ENCODE peak calls at places on chromosomes 7 and 10, in four cellular contexts. Z is left lung, K is pancreas, B is A549. O is an unnamed sample.

GRCh38 chr10:124206616-124207015 is 113.2 kb upstream of the CHST15 start:
- DNase-seq in Z (no peak), K (no peak), B (no peak), O (no peak)

GRCh38 chr7:83517026-83517700 is 131.8 kb downstream of the SEMA3E start:
- DNase-seq in Z (no peak), K (no peak), B (no peak), O (no peak)

GRCh38 chr10:99403674-99404073 is 26.8 kb downstream of the GOT1 start:
- DNase-seq in Z (no peak), K (no peak), B (no peak), O (no peak)

GRCh38 chr7:14637968-14638367 is 264.6 kb downstream of the DGKB start:
- DNase-seq in Z (no peak), K (no peak), B (no peak), O (no peak)

GRCh38 chr7:29194594-29195417 is at the start of gene CHN2:
- DNase-seq in Z (peak; percentile 67), K (peak; percentile 73), B (no peak), O (peak; percentile 13)

GRCh38 chr10:30170814-30171213 is 111.4 kb upstream of the JCAD start:
- DNase-seq in Z (no peak), K (no peak), B (no peak), O (no peak)

GRCh38 chr7:151140826-151141225 is 26.7 kb downstream of the GBX1 start:
- DNase-seq in Z (no peak), K (no peak), B (no peak), O (no peak)

GRCh38 chr7:42456756-42457276 is 219.8 kb upstream of the GLI3 start:
- DNase-seq in Z (no peak), K (no peak), B (no peak), O (no peak)

GRCh38 chr7:106167439-106168136 is 55.5 kb upstream of the SYPL1 start:
- DNase-seq in Z (no peak), K (no peak), B (no peak), O (no peak)

GRCh38 chr7:133633055-133633454 is 380.2 kb downstream of the EXOC4 start:
- DNase-seq in Z (no peak), K (no peak), B (no peak), O (no peak)

GRCh38 chr7:81769891-81770818 is at the start of gene HGF:
- DNase-seq in Z (peak; percentile 52), K (peak; percentile 15), B (no peak), O (no peak)

DNA sequence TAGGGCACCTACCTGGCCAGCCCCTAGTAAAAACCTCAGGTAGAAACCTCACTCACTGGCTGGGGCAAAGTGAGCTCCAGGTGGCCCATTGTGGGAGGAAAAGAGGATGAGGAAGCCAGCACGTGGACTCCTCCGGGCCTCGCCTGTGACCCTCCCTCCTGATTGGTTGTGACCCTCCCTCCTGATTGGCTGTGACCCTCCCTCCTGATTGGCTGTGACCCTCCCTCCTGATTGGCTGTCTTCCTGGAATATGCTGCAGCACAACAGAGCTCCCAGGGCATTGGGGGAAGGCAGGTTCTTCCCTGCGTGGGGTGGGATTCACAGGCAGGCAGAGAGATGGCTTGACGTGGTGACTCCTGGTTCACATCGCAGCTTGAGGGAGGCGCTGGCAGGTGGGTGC is 343.0 kb downstream of the GLRX3 start:
- DNase-seq in Z (no peak), K (no peak), B (no peak), O (no peak)
- TF ChIP-seq CTCF in Z (no peak), K (no peak), B (no peak), O (no peak)

GRCh38 chr10:44379907-44380306 is 5.0 kb downstream of the CXCL12 start:
- DNase-seq in Z (no peak), K (no peak), B (no peak), O (no peak)
- H3K27ac ChIP-seq in Z (no peak overlapping the region), K (no peak overlapping the region), B (no peak overlapping the region), O (no peak overlapping the region)

GRCh38 chr10:73168486-73168844 is 546 bp downstream of the FAM149B1 start:
- DNase-seq in Z (no peak), K (no peak), B (peak; percentile 62), O (no peak)
- TF ChIP-seq CTCF in Z (no peak), K (no peak), B (no peak), O (no peak)

DNA sequence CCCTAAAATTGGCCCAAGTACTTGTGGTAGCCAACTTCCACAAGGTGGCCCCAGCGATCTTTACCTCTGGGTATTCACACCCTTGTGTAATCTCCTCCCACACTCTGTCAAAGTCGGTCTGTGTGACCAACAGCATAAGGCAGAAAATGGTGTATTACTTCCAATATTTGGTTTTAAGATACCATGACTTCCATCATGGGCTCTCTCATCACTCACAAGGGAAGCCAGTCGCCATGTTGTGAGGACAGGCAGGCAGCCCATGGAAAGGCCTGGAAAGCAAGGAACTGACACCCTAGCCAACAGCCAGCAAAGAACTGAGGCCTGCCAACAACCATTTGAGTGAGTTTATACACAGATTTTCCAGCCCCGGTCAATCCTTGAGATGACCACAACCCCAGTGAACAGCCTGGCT is 91.0 kb upstream of the KMT2E start:
- DNase-seq in Z (peak; percentile 81), K (peak; percentile 82), B (peak; percentile 85), O (peak; percentile 60)
- H3K27ac ChIP-seq in Z (peak overlapping the region; percentile 57), K (peak overlapping the region; percentile 81), B (no peak overlapping the region), O (no peak overlapping the region)

GRCh38 chr7:111756687-111757178 is 194.4 kb upstream of the IMMP2L start:
- DNase-seq in Z (peak; percentile 76), K (no peak), B (no peak), O (no peak)
- TF ChIP-seq CTCF in Z (no peak), K (no peak), B (no peak), O (no peak)

GRCh38 chr7:101154693-101155102 is 422 bp downstream of the AP1S1 start:
- DNase-seq in Z (no peak), K (no peak), B (no peak), O (no peak)

GRCh38 chr7:101151908-101152651 is 2.2 kb upstream of the AP1S1 start:
- DNase-seq in Z (no peak), K (no peak), B (no peak), O (no peak)

GRCh38 chr7:101156277-101156676 is 2.0 kb downstream of the AP1S1 start:
- DNase-seq in Z (no peak), K (no peak), B (no peak), O (no peak)

GRCh38 chr7:101155303-101155702 is 1.0 kb downstream of the AP1S1 start:
- DNase-seq in Z (no peak), K (no peak), B (no peak), O (no peak)

DNA sequence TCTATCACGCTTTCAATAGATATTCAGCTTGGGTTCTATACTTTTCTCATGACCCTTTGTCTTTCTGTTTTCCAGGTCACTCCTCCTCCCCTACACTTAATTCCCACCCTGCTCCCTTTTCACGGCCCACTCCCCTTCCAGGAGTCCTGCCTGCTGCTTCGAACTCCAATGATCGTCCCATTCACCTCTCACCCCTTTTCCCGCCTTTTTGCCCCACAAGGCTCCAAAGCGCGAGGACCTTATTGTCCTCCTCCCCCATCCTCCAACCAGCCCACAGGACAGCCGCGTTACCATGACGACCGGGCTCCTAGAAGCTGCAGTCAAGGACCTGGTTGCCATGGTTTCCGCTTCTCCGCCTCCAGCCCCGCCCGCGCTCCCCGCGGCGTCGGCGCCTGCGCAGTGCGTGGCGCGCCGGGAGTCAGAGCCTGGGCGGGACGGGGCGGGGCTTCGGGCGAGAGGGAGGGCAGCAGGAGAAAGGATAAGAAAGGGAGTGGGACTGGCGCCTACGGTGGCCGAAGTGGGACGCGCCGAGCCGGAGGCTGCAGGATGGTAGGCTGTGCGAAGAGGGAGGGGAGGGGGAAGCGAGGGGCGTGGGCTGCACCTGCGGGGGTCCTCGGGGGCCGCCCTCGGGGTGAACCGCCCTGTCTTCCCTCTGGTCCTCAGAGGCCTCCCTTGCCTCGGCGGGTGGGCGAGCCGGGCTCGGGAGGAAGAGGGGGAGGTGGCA is at the start of gene AP1S1:
- DNase-seq in Z (peak; percentile 95), K (peak; percentile 97), B (peak; percentile 97), O (peak; percentile 93)
- H3K27ac ChIP-seq in Z (no peak within 1 kb of the TSS), K (no peak within 1 kb of the TSS), B (peak within 1 kb of the TSS; percentile 100), O (no peak within 1 kb of the TSS)

GRCh38 chr7:26087321-26088091 is 64.5 kb upstream of the NFE2L3 start:
- DNase-seq in Z (no peak), K (no peak), B (no peak), O (no peak)

GRCh38 chr7:26093023-26093422 is 59.0 kb upstream of the NFE2L3 start:
- DNase-seq in Z (no peak), K (no peak), B (no peak), O (no peak)

GRCh38 chr7:26090927-26091519 is 61.0 kb upstream of the NFE2L3 start:
- DNase-seq in Z (no peak), K (peak; percentile 16), B (peak; percentile 64), O (no peak)

GRCh38 chr7:26091933-26092332 is 60.1 kb upstream of the NFE2L3 start:
- DNase-seq in Z (no peak), K (no peak), B (peak; percentile 40), O (no peak)
- TF ChIP-seq CTCF in Z (no peak), K (no peak), B (no peak), O (no peak)

DNA sequence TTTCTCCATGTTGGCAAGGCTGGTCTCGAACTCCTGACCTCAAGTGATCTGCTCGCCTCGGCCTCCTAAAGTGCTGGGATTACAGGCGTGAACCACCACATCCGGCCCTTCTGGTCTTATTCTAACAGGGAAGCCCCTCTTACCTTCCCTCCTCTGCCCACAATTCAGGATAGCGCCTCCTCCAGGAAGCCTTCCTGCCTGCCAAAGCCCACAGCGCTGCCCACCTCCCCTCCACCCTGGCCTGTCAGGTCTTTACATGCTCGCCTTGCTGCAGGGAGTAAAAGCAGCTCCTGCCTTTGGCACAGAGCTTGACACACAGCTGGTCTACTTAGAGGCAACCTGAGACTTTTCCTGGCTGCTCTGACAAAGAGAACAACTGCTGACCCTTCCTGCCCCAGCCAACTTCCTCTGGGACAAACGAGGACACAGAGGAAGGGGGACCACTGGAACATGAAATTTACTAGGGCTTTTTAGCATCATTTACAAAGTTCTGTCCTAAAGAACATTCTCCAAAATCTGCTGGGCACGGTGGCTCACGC is 13.2 kb downstream of the MLXIPL start:
- DNase-seq in Z (no peak), K (no peak), B (no peak), O (no peak)
- H3K27ac ChIP-seq in Z (no peak overlapping the region), K (no peak overlapping the region), B (peak overlapping the region; percentile 48), O (no peak overlapping the region)

GRCh38 chr7:44814956-44815355 is 18.5 kb downstream of the PPIA start:
- DNase-seq in Z (no peak), K (no peak), B (peak; percentile 45), O (no peak)
- TF ChIP-seq CTCF in Z (no peak), K (no peak), B (no peak), O (no peak)

GRCh38 chr10:11746883-11747539 is 4.8 kb downstream of the ECHDC3 start:
- DNase-seq in Z (no peak), K (no peak), B (no peak), O (no peak)
- H3K27ac ChIP-seq in Z (no peak overlapping the region), K (no peak overlapping the region), B (no peak overlapping the region), O (no peak overlapping the region)